ENCODE peak calls at places on chromosomes 13 and 19, in eight cellular contexts. K is endothelial cell of umbilical vein, O is SK-N-SH, F is K562, H is HCT116, Q is H1, W is HepG2, P is GM12878. G is an unnamed sample.
A peak's percentile ranks its signal among the peaks of the same experiment; 100 is the strongest.

GRCh38 chr19:49442354-49442753 is 1.0 kb upstream of the SLC17A7 start:
- DNase-seq in K (no peak), O (no peak), F (no peak), H (no peak), Q (no peak), W (no peak), P (no peak), G (no peak)

GRCh38 chr13:37001921-37002250 is 1.3 kb downstream of the EXOSC8 start:
- DNase-seq in K (no peak), O (no peak), F (no peak), H (no peak), Q (no peak), W (no peak), P (no peak), G (no peak)

GRCh38 chr19:2923510-2923909 is 21.3 kb downstream of the ZNF77 start:
- DNase-seq in K (no peak), O (no peak), F (no peak), H (no peak), Q (no peak), W (peak; percentile 21), P (no peak), G (no peak)

GRCh38 chr19:39438270-39438934 is 2.7 kb upstream of the RPS16 start:
- DNase-seq in K (no peak), O (no peak), F (no peak), H (no peak), Q (no peak), W (peak; percentile 50), P (no peak), G (no peak)

GRCh38 chr19:48734625-48735024 is 5.8 kb downstream of the RASIP1 start:
- DNase-seq in K (no peak), O (no peak), F (no peak), H (no peak), Q (no peak), W (no peak), P (no peak), G (no peak)

GRCh38 chr13:37944476-37945442 is 75.2 kb upstream of the TRPC4 start:
- DNase-seq in K (no peak), O (no peak), F (peak; percentile 22), H (no peak), Q (no peak), W (no peak), P (no peak), G (no peak)

GRCh38 chr19:12111176-12111575 is 29.0 kb downstream of the ZNF20 start:
- DNase-seq in K (no peak), O (no peak), F (no peak), H (no peak), Q (no peak), W (no peak), P (no peak), G (no peak)

GRCh38 chr19:28963481-28964245 is 249.3 kb downstream of the UQCRFS1 start:
- DNase-seq in K (no peak), O (no peak), F (no peak), H (no peak), Q (no peak), W (no peak), P (no peak), G (no peak)

GRCh38 chr19:55406869-55407624 is 541 bp downstream of the UBE2S start:
- DNase-seq in K (peak; percentile 38), O (peak; percentile 70), F (peak; percentile 44), H (no peak), Q (no peak), W (no peak), P (no peak), G (no peak)

GRCh38 chr19:55408320-55408836 is 790 bp upstream of the UBE2S start:
- DNase-seq in K (no peak), O (no peak), F (no peak), H (no peak), Q (no peak), W (no peak), P (no peak), G (no peak)

GRCh38 chr19:55407625-55408319 is at the start of gene UBE2S:
- DNase-seq in K (peak; percentile 100), O (peak; percentile 98), F (peak; percentile 100), H (peak; percentile 98), Q (peak; percentile 96), W (peak; percentile 83), P (peak; percentile 97), G (peak; percentile 98)

GRCh38 chr19:55406091-55406868 is 1.3 kb downstream of the UBE2S start:
- DNase-seq in K (no peak), O (no peak), F (no peak), H (no peak), Q (no peak), W (no peak), P (no peak), G (no peak)

DNA sequence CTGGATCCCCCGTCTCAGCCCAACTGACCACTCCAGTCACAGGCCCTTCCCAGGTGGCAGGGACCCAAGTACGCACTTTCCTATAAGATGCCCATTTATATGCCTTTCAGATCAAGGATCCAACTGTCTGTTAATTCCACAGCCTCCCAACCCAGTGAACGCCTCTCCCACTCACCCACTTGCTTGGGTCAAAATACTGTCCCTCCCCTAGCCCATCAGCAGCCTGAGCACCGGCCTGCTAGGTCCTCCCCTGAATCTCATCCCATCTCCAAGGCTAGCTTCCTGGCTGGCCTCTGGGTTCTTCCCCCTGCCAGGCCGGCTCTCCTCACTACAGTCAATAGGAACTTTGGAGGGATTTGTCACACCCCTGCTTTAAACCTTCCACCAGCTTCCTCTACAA is 1.9 kb downstream of the UBE2S start:
- DNase-seq in K (no peak), O (no peak), F (no peak), H (no peak), Q (no peak), W (no peak), P (no peak), G (no peak)
- TF ChIP-seq POLR2AphosphoS5 in K (no peak), O (no peak), F (peak; percentile 17), H (no peak), Q (no peak), W (no peak), P (peak; percentile 31), G (peak; percentile 35)

GRCh38 chr13:31908696-31909386 is 122.7 kb upstream of the FRY start:
- DNase-seq in K (no peak), O (no peak), F (no peak), H (no peak), Q (no peak), W (no peak), P (no peak), G (no peak)

GRCh38 chr13:31912641-31913401 is 118.8 kb upstream of the FRY start:
- DNase-seq in K (no peak), O (peak; percentile 25), F (no peak), H (no peak), Q (no peak), W (no peak), P (no peak), G (no peak)

GRCh38 chr13:31910633-31911032 is 120.9 kb upstream of the FRY start:
- DNase-seq in K (no peak), O (no peak), F (no peak), H (no peak), Q (no peak), W (no peak), P (no peak), G (no peak)

GRCh38 chr13:31913459-31913858 is 118.1 kb upstream of the FRY start:
- DNase-seq in K (no peak), O (no peak), F (no peak), H (no peak), Q (no peak), W (no peak), P (no peak), G (no peak)

DNA sequence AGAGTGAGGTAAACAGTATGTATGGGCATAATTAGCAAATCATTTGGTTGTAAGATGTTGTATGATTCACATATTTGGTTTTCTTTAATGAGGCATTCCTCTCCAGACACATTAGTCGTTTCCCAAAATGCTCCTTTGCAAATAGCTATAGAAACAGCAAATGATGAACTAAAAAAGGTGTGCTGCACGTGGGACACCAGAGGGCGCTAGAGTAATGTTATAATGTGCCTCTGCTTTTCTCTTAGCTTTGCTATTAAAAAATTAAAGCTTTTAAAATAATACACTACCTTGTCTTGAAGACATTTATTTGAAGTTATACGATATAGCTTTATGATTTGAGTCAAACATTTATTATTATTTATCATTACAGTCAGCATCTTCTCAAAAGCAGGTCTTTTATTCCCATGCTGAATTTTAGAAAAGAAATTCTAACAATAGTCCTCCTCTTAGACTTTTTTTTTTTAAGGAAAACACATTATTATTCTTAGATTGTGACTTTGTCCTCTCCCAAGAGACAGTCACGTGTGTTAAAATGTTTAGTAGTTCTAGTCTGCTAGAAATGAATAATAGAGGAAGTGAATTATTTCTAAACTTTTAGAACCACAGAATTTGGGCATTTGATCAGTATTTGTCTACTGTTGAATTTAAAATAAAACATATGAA is 121.6 kb upstream of the FRY start:
- DNase-seq in K (peak; percentile 68), O (peak; percentile 18), F (peak; percentile 58), H (peak; percentile 41), Q (no peak), W (peak; percentile 45), P (peak; percentile 37), G (peak; percentile 70)
- H3K9ac ChIP-seq in K (no peak overlapping the region), O (no peak overlapping the region), F (no peak overlapping the region), H (no peak overlapping the region), Q (no peak overlapping the region), W (no peak overlapping the region), P (no peak overlapping the region), G (no peak overlapping the region)

DNA sequence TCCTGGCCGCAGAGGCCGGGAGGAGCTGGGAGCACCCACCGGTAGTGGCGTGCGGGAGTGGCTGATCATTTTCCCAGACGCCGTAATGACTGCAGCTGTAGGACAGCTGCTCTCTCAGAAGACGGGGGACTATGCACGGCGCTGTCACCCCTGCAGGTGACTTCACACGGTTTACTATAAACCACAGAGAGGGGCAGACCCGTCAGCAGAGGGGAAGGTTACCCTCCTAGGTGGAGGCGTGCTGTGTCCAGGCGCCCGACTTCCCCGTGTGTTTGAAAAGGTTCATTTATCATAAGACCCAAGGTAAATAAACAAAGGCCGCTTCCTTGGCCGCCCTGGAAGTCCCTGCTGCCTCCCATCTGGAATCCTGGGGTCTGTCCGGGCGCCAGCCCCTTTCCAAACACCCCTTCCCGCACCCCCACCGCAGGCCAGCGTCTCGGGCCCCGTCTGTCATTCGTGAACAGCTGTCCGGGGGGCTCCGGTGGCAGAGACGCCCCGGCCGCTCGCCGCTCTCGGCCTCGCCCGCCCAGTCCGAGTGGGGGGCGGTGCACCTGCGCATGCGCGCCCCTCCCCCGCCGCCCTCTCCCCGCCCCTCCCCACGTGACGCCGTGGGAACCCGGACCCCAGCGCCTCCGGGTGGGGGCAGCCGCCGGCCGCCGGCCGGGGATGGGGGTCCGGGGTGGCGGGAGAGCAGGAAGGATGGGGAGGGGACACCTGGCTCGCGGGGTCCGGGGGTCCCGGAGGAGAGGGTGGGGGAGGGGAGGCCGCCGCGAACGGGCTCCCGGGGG is 915 bp downstream of the SHC2 start:
- DNase-seq in K (peak; percentile 63), O (peak; percentile 98), F (peak; percentile 58), H (no peak), Q (peak; percentile 85), W (peak; percentile 59), P (no peak), G (no peak)
- TF ChIP-seq POLR2AphosphoS5 in K (no peak), O (no peak), F (no peak), H (peak; percentile 73), Q (no peak), W (peak; percentile 49), P (no peak), G (peak; percentile 40)

DNA sequence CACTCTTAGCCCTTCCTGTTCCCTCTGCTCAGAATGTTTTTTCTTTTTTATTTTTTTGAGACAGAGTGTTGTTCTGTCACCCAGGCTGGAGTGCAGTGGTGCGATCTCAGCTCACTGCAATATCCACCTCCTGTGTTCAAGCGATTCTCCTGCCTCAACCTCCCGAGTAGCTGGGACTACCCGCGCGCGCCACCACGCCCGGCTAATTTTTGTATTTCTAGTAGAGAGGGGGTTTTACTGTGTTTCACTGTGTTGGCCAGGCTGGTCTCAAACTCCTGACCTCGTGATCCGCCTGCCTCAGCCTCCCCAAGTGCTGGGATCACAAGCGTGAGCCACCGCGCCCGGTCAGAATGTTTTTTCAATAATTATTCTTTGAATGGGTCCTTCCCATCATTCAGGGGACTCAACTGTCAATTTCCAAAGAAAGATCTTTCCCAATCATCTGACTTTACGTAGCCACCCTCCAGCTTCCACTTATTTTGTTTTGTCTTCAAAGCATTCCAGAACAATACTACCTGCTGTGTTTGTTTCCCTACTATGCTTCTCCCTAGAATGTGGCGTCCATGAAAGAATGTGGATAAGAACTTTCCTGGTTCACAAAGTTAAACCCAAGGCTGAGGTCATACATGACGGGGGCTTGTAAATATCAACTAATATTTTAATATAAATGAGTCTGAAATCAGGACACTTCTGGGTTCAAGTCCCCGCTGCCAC is 1.2 kb downstream of the NDUFA7 start:
- DNase-seq in K (no peak), O (no peak), F (no peak), H (no peak), Q (no peak), W (peak; percentile 31), P (no peak), G (no peak)
- H3K9ac ChIP-seq in K (peak overlapping the region; percentile 95), O (peak overlapping the region; percentile 99), F (peak overlapping the region; percentile 100), H (peak overlapping the region; percentile 100), Q (no peak overlapping the region), W (peak overlapping the region; percentile 99), P (peak overlapping the region; percentile 93), G (peak overlapping the region; percentile 99)

G was measured in SK-N-MC.